ENCODE peak calls at places on chromosomes 4 and X, in four cellular contexts. One of them, this sample, is unnamed.

GRCh38 chrX:68831405-68832100 is 2.7 kb downstream of the EFNB1 start:
- DNase-seq in NCI-H1092: no peak
- DNase-seq in activated T-cell treated with anti-CD3 and anti-CD28 coated beads, Interleukin-2, amount 50 U/mL, for 4 hours: no peak
- DNase-seq in stimulated activated CD4-positive, alpha-beta T cell treated with anti-CD3 and anti-CD28 coated beads, Interleukin-4, amount 100 ng/mL, for 4 hours: no peak
- DNase-seq in this sample: no peak

GRCh38 chrX:7076245-7076661 is 71.3 kb upstream of the STS start:
- DNase-seq in NCI-H1092: no peak
- DNase-seq in activated T-cell treated with anti-CD3 and anti-CD28 coated beads, Interleukin-2, amount 50 U/mL, for 4 hours: no peak
- DNase-seq in stimulated activated CD4-positive, alpha-beta T cell treated with anti-CD3 and anti-CD28 coated beads, Interleukin-4, amount 100 ng/mL, for 4 hours: no peak
- DNase-seq in this sample: no peak

GRCh38 chr4:153729901-153730300 is 29.9 kb downstream of the RNF175 start:
- DNase-seq in NCI-H1092: no peak
- DNase-seq in activated T-cell treated with anti-CD3 and anti-CD28 coated beads, Interleukin-2, amount 50 U/mL, for 4 hours: no peak
- DNase-seq in stimulated activated CD4-positive, alpha-beta T cell treated with anti-CD3 and anti-CD28 coated beads, Interleukin-4, amount 100 ng/mL, for 4 hours: no peak
- DNase-seq in this sample: no peak

GRCh38 chr4:48129307-48130014 is 4.6 kb downstream of the TXK start:
- DNase-seq in NCI-H1092: no peak
- DNase-seq in activated T-cell treated with anti-CD3 and anti-CD28 coated beads, Interleukin-2, amount 50 U/mL, for 4 hours: peak; percentile 34
- DNase-seq in stimulated activated CD4-positive, alpha-beta T cell treated with anti-CD3 and anti-CD28 coated beads, Interleukin-4, amount 100 ng/mL, for 4 hours: peak; percentile 37
- DNase-seq in this sample: no peak

GRCh38 chr4:52873191-52873590 is 11.1 kb downstream of the RASL11B start:
- DNase-seq in NCI-H1092: no peak
- DNase-seq in activated T-cell treated with anti-CD3 and anti-CD28 coated beads, Interleukin-2, amount 50 U/mL, for 4 hours: no peak
- DNase-seq in stimulated activated CD4-positive, alpha-beta T cell treated with anti-CD3 and anti-CD28 coated beads, Interleukin-4, amount 100 ng/mL, for 4 hours: no peak
- DNase-seq in this sample: no peak

GRCh38 chr4:91267543-91267942 is 1036.2 kb upstream of the GRID2 start:
- DNase-seq in NCI-H1092: no peak
- DNase-seq in activated T-cell treated with anti-CD3 and anti-CD28 coated beads, Interleukin-2, amount 50 U/mL, for 4 hours: no peak
- DNase-seq in stimulated activated CD4-positive, alpha-beta T cell treated with anti-CD3 and anti-CD28 coated beads, Interleukin-4, amount 100 ng/mL, for 4 hours: no peak
- DNase-seq in this sample: no peak

GRCh38 chr4:156294577-156294976 is 340.9 kb upstream of the CTSO start:
- DNase-seq in NCI-H1092: no peak
- DNase-seq in activated T-cell treated with anti-CD3 and anti-CD28 coated beads, Interleukin-2, amount 50 U/mL, for 4 hours: no peak
- DNase-seq in stimulated activated CD4-positive, alpha-beta T cell treated with anti-CD3 and anti-CD28 coated beads, Interleukin-4, amount 100 ng/mL, for 4 hours: no peak
- DNase-seq in this sample: peak; percentile 62

GRCh38 chr4:185469539-185470154 is 1.9 kb downstream of the CCDC110 start:
- DNase-seq in NCI-H1092: no peak
- DNase-seq in activated T-cell treated with anti-CD3 and anti-CD28 coated beads, Interleukin-2, amount 50 U/mL, for 4 hours: no peak
- DNase-seq in stimulated activated CD4-positive, alpha-beta T cell treated with anti-CD3 and anti-CD28 coated beads, Interleukin-4, amount 100 ng/mL, for 4 hours: no peak
- DNase-seq in this sample: no peak